ENCODE peak calls at places on chromosomes 6 and 20, in four cellular contexts. One of them, this sample, is unnamed.

GRCh38 chr6:44309092-44309491 is 4.1 kb downstream of the AARS2 start:
- DNase-seq in GM12878: no peak
- DNase-seq in HL-60: no peak
- DNase-seq in K562: no peak
- DNase-seq in this sample: no peak

GRCh38 chr20:57326667-57327455 is 2.7 kb upstream of the SPO11 start:
- DNase-seq in K562: no peak
- DNase-seq in HL-60: no peak
- DNase-seq in GM12878: no peak
- DNase-seq in this sample: no peak

GRCh38 chr6:48615041-48615440 is 504.0 kb upstream of the PTCHD4 start:
- DNase-seq in HL-60: no peak
- DNase-seq in K562: no peak
- DNase-seq in GM12878: no peak
- DNase-seq in this sample: no peak

GRCh38 chr6:31883699-31884098 is 4.9 kb upstream of the SLC44A4 start:
- DNase-seq in GM12878: no peak
- DNase-seq in HL-60: no peak
- DNase-seq in K562: no peak
- DNase-seq in this sample: no peak

GRCh38 chr6:32785781-32786533 is 22.6 kb upstream of the HLA-DQB2 start:
- DNase-seq in HL-60: no peak
- DNase-seq in GM12878: peak
- DNase-seq in K562: peak
- DNase-seq in this sample: peak

GRCh38 chr6:169801396-169802160 is 50.2 kb downstream of the ERMARD start:
- DNase-seq in HL-60: no peak
- DNase-seq in GM12878: no peak
- DNase-seq in K562: no peak
- DNase-seq in this sample: no peak

GRCh38 chr6:91082311-91082803 is 495.5 kb upstream of the MAP3K7 start:
- DNase-seq in HL-60: no peak
- DNase-seq in GM12878: no peak
- DNase-seq in K562: no peak
- DNase-seq in this sample: no peak

GRCh38 chr20:57622579-57623381 is 2.6 kb upstream of the ZBP1 start:
- DNase-seq in GM12878: no peak
- DNase-seq in HL-60: peak
- DNase-seq in K562: peak
- DNase-seq in this sample: no peak

GRCh38 chr6:2731281-2731909 is 19.3 kb downstream of the MYLK4 start:
- DNase-seq in K562: no peak
- DNase-seq in GM12878: no peak
- DNase-seq in HL-60: no peak
- DNase-seq in this sample: no peak

GRCh38 chr6:17725083-17725482 is 18.4 kb upstream of the NUP153 start:
- DNase-seq in K562: peak
- DNase-seq in HL-60: no peak
- DNase-seq in GM12878: no peak
- DNase-seq in this sample: no peak

GRCh38 chr6:36616888-36617521 is 22.8 kb downstream of the SRSF3 start:
- DNase-seq in GM12878: no peak
- DNase-seq in K562: no peak
- DNase-seq in HL-60: no peak
- DNase-seq in this sample: no peak

GRCh38 chr6:138378463-138378862 is 758 bp downstream of the SMIM28 start:
- DNase-seq in HL-60: no peak
- DNase-seq in K562: no peak
- DNase-seq in GM12878: no peak
- DNase-seq in this sample: no peak

GRCh38 chr6:3614918-3615317 is 136.6 kb downstream of the PXDC1 start:
- DNase-seq in K562: no peak
- DNase-seq in GM12878: no peak
- DNase-seq in HL-60: no peak
- DNase-seq in this sample: no peak

GRCh38 chr6:16318953-16319720 is 80.8 kb downstream of the GMPR start:
- DNase-seq in K562: no peak
- DNase-seq in GM12878: no peak
- DNase-seq in HL-60: no peak
- DNase-seq in this sample: no peak

GRCh38 chr20:36666181-36666740 is 20.3 kb upstream of the SLA2 start:
- DNase-seq in GM12878: no peak
- DNase-seq in K562: no peak
- DNase-seq in HL-60: no peak
- DNase-seq in this sample: no peak

GRCh38 chr20:4063631-4064030 is 48.3 kb upstream of the RNF24 start:
- DNase-seq in K562: no peak
- DNase-seq in HL-60: no peak
- DNase-seq in GM12878: no peak
- DNase-seq in this sample: no peak

GRCh38 chr20:4066551-4066950 is 51.2 kb upstream of the RNF24 start:
- DNase-seq in HL-60: no peak
- DNase-seq in K562: no peak
- DNase-seq in GM12878: no peak
- DNase-seq in this sample: no peak

GRCh38 chr20:4065405-4065841 is 50.1 kb upstream of the RNF24 start:
- DNase-seq in K562: no peak
- DNase-seq in GM12878: no peak
- DNase-seq in HL-60: no peak
- DNase-seq in this sample: no peak

GRCh38 chr20:4062721-4063606 is 47.6 kb upstream of the RNF24 start:
- DNase-seq in GM12878: no peak
- DNase-seq in HL-60: no peak
- DNase-seq in K562: peak
- DNase-seq in this sample: no peak

GRCh38 chr20:4064118-4064962 is 49.0 kb upstream of the RNF24 start:
- DNase-seq in GM12878: no peak
- DNase-seq in K562: peak
- DNase-seq in HL-60: peak
- DNase-seq in this sample: no peak
- TF ChIP-seq SPI1 in GM12878: no peak
- TF ChIP-seq SPI1 in K562: peak
- TF ChIP-seq SPI1 in HL-60: peak
- TF ChIP-seq SPI1 in this sample: peak

GRCh38 chr6:85458782-85459181 is 8.9 kb downstream of the NT5E start:
- DNase-seq in K562: no peak
- DNase-seq in GM12878: no peak
- DNase-seq in HL-60: no peak
- DNase-seq in this sample: no peak
- TF ChIP-seq SPI1 in K562: no peak
- TF ChIP-seq SPI1 in GM12878: no peak
- TF ChIP-seq SPI1 in HL-60: no peak
- TF ChIP-seq SPI1 in this sample: no peak

GRCh38 chr20:62245911-62246280 is 7.6 kb downstream of the OSBPL2 start:
- DNase-seq in K562: no peak
- DNase-seq in GM12878: no peak
- DNase-seq in HL-60: no peak
- DNase-seq in this sample: no peak

GRCh38 chr20:62246431-62246830 is 8.1 kb downstream of the OSBPL2 start:
- DNase-seq in GM12878: no peak
- DNase-seq in K562: no peak
- DNase-seq in HL-60: no peak
- DNase-seq in this sample: no peak

GRCh38 chr20:62248890-62249560 is 10.7 kb downstream of the OSBPL2 start:
- DNase-seq in K562: no peak
- DNase-seq in GM12878: no peak
- DNase-seq in HL-60: no peak
- DNase-seq in this sample: no peak

GRCh38 chr20:62244644-62245108 is 6.4 kb downstream of the OSBPL2 start:
- DNase-seq in GM12878: no peak
- DNase-seq in HL-60: no peak
- DNase-seq in K562: no peak
- DNase-seq in this sample: no peak

DNA sequence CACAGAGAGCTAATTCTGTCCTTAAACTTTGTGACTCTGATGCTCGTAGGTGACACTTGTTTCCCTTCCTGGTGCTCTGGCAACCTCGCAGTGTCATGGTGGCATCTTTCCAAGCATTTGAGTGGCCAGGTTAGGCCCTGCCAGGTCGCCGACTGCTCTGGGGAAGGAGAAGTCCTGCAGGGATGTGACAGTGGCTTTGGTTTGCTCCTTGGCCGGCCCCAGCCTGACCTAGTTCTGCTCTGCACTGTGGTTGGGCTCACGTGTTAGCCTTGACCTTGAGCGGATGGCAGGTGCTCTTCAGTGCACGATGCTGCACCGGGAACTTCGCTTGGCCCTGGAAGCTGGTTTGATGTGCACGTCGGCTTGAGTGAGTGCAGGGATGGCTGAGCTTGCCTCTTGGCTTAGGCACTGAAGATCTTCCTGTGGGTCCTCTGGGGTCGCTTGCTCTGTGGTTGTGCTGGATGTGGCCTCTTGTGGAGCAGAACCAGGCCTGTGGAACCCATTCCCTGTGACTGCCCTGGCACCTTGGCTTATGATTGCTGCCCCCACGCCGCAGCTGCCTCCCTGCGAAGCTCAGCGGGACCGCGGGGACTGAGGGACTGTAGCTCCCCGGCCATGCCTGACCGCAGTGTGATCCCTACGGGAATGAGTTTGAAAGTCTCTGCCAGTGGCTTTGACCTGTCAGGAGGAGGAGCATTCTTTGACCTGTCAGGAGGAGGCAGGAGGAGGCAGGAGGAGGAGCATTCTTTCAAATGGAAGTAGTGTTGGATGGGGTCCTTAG is 8.7 kb downstream of the OSBPL2 start:
- DNase-seq in K562: no peak
- DNase-seq in HL-60: no peak
- DNase-seq in GM12878: no peak
- DNase-seq in this sample: no peak
- TF ChIP-seq SPI1 in K562: no peak
- TF ChIP-seq SPI1 in HL-60: no peak
- TF ChIP-seq SPI1 in GM12878: no peak
- TF ChIP-seq SPI1 in this sample: no peak

DNA sequence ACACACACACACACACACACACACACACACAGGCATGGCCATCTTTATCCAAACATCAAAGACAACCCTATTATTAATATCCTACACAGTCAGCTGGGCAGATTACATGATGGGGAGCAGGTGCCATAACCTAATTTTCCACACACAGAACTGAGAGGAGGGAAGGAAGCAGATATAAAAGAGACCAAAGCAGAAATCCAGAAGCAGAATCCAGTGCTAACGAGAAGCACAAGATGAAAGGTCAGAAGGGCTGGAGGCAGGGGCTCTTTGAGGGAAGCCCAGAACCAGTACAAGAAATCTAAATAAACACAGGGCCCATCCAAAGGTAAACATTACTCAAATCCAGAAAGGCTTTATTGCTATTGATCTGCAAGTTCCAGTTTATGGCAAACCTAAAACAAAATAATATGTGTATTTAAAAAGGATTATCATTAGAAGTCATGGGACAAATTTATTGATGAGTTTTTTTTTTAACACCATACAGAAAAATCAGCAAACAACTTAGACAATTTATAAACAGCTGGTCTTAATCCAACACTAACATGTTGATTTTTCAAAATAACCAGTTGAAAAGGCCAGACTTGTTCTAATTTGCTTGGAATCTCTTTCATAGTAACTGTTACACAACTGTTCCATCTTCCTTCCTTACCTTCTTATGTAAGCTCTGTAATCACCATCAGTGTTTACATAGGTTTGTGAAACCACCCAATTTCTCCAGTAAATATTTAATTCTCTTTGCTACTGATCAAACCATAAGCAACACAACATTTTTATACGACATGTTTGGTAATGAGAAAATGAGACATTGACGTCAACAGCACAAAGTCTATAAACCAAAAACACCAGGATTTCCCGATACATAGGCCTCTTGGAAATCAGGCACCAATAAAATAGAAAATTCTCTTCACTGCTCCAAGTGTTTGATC is 34.2 kb downstream of the SLC23A2 start:
- DNase-seq in HL-60: peak
- DNase-seq in GM12878: no peak
- DNase-seq in K562: no peak
- DNase-seq in this sample: no peak
- TF ChIP-seq SPI1 in HL-60: no peak
- TF ChIP-seq SPI1 in GM12878: no peak
- TF ChIP-seq SPI1 in K562: no peak
- TF ChIP-seq SPI1 in this sample: no peak

GRCh38 chr6:154583546-154584188 is 73.2 kb upstream of the CNKSR3 start:
- DNase-seq in GM12878: no peak
- DNase-seq in K562: no peak
- DNase-seq in HL-60: no peak
- DNase-seq in this sample: no peak
- TF ChIP-seq SPI1 in GM12878: no peak
- TF ChIP-seq SPI1 in K562: no peak
- TF ChIP-seq SPI1 in HL-60: no peak
- TF ChIP-seq SPI1 in this sample: no peak

GRCh38 chr6:24893342-24893850 is 42.4 kb downstream of the RIPOR2 start:
- DNase-seq in K562: no peak
- DNase-seq in GM12878: no peak
- DNase-seq in HL-60: no peak
- DNase-seq in this sample: no peak

GRCh38 chr6:24888967-24889366 is 46.8 kb downstream of the RIPOR2 start:
- DNase-seq in K562: no peak
- DNase-seq in GM12878: no peak
- DNase-seq in HL-60: no peak
- DNase-seq in this sample: no peak

GRCh38 chr6:24890471-24890870 is 45.3 kb downstream of the RIPOR2 start:
- DNase-seq in K562: no peak
- DNase-seq in GM12878: no peak
- DNase-seq in HL-60: no peak
- DNase-seq in this sample: no peak

GRCh38 chr6:24887520-24887919 is 48.2 kb downstream of the RIPOR2 start:
- DNase-seq in GM12878: no peak
- DNase-seq in HL-60: no peak
- DNase-seq in K562: no peak
- DNase-seq in this sample: no peak

GRCh38 chr6:24891004-24891403 is 44.8 kb downstream of the RIPOR2 start:
- DNase-seq in GM12878: no peak
- DNase-seq in HL-60: no peak
- DNase-seq in K562: no peak
- DNase-seq in this sample: no peak
- TF ChIP-seq SPI1 in GM12878: no peak
- TF ChIP-seq SPI1 in HL-60: no peak
- TF ChIP-seq SPI1 in K562: no peak
- TF ChIP-seq SPI1 in this sample: no peak